ENCODE peak calls at places on chromosome 18, in ten cellular contexts. M is thoracic aorta; W is foreskin keratinocyte; B is T-cell; E is activated CD8-positive, alpha-beta T cell treated with anti-CD3 and anti-CD28 coated beads, Interleukin-2, amount 10 ng/mL, durations not matched to agents 7 days and 5 days; F is activated T-cell treated with anti-CD3 and anti-CD28 coated beads, Interleukin-2, amount 50 U/mL, for 4 hours; Y is left lobe of liver; O is effector memory CD8-positive, alpha-beta T cell; R is gastroesophageal sphincter; X is esophagus mucosa. K is an unnamed sample.

GRCh38 chr18:79826966-79827365 is 29.2 kb downstream of the KCNG2 start:
- ATAC-seq in O (no peak), X (no peak), F (no peak), R (no peak), W (no peak), M (no peak), E (no peak), B (no peak), Y (no peak), K (no peak)

GRCh38 chr18:70243545-70243944 is 38.1 kb upstream of the RTTN start:
- ATAC-seq in B (no peak), W (no peak), F (no peak), X (no peak), Y (no peak), R (no peak), E (no peak), M (no peak), O (no peak), K (no peak)

GRCh38 chr18:8982416-8983183 is 119.9 kb upstream of the NDUFV2 start:
- ATAC-seq in W (peak; percentile 63), F (no peak), R (no peak), E (peak; percentile 51), O (no peak), M (no peak), Y (peak; percentile 95), X (peak; percentile 57), B (no peak), K (peak; percentile 34)

GRCh38 chr18:33577688-33578370 is at the start of gene ASXL3:
- ATAC-seq in Y (peak; percentile 82), B (no peak), M (peak; percentile 14), W (peak; percentile 65), F (peak; percentile 43), R (peak; percentile 75), O (no peak), E (peak; percentile 53), X (no peak), K (no peak)

GRCh38 chr18:13318644-13319501 is 100.3 kb downstream of the LDLRAD4 start:
- ATAC-seq in F (no peak), W (no peak), B (no peak), E (no peak), R (peak; percentile 34), Y (no peak), X (no peak), O (no peak), M (peak; percentile 52), K (peak; percentile 96)

GRCh38 chr18:10131036-10131774 is 217.4 kb downstream of the VAPA start:
- ATAC-seq in E (no peak), F (no peak), Y (no peak), X (no peak), W (peak; percentile 9), O (no peak), B (no peak), R (no peak), M (no peak), K (no peak)

GRCh38 chr18:45164551-45164950 is 450.7 kb upstream of the SLC14A2 start:
- ATAC-seq in Y (no peak), W (no peak), R (no peak), M (no peak), O (no peak), E (no peak), B (no peak), F (no peak), X (no peak), K (no peak)

GRCh38 chr18:34710430-34711386 is 610 bp downstream of the DTNA start:
- ATAC-seq in E (no peak), O (no peak), F (no peak), B (no peak), M (no peak), Y (no peak), X (no peak), W (peak; percentile 8), R (no peak), K (no peak)

GRCh38 chr18:59814872-59815271 is 84.9 kb upstream of the PMAIP1 start:
- ATAC-seq in F (no peak), O (no peak), M (no peak), W (peak; percentile 70), Y (no peak), X (no peak), E (no peak), B (no peak), R (no peak), K (no peak)

GRCh38 chr18:36015629-36016028 is 43.1 kb downstream of the RMP24 start:
- ATAC-seq in R (no peak), Y (no peak), B (no peak), W (no peak), X (no peak), O (no peak), E (no peak), F (no peak), M (no peak), K (no peak)

GRCh38 chr18:47203626-47204464 is 27.7 kb upstream of the IER3IP1 start:
- ATAC-seq in Y (no peak), F (no peak), R (no peak), W (no peak), O (no peak), E (no peak), X (no peak), M (no peak), B (no peak), K (no peak)

GRCh38 chr18:10284571-10285282 is 169.7 kb upstream of the APCDD1 start:
- ATAC-seq in M (no peak), Y (no peak), X (peak; percentile 36), O (no peak), W (no peak), B (no peak), R (no peak), F (no peak), E (no peak), K (no peak)

GRCh38 chr18:58077329-58077728 is 33.3 kb downstream of the NEDD4L start:
- ATAC-seq in E (no peak), M (no peak), O (no peak), X (no peak), Y (no peak), W (no peak), F (no peak), B (no peak), R (no peak), K (no peak)

GRCh38 chr18:74694436-74694835 is 96.8 kb downstream of the ZNF407 start:
- ATAC-seq in X (no peak), R (no peak), B (no peak), E (no peak), W (no peak), F (no peak), Y (peak; percentile 14), M (no peak), O (no peak), K (no peak)

GRCh38 chr18:61582205-61582710 is 249.0 kb downstream of the CDH20 start:
- ATAC-seq in O (no peak), M (no peak), R (peak; percentile 60), Y (peak; percentile 76), X (no peak), W (no peak), B (no peak), F (no peak), E (no peak), K (peak; percentile 9)

GRCh38 chr18:39441648-39442047 is 1876.0 kb upstream of the CELF4 start:
- ATAC-seq in W (peak; percentile 59), X (no peak), M (no peak), O (no peak), B (no peak), E (no peak), Y (no peak), F (no peak), R (no peak), K (no peak)

GRCh38 chr18:21123290-21123926 is 11.8 kb upstream of the ROCK1 start:
- ATAC-seq in Y (no peak), F (no peak), M (no peak), O (no peak), W (no peak), B (peak; percentile 63), E (peak; percentile 73), R (no peak), X (no peak), K (no peak)

GRCh38 chr18:77066689-77067088 is 65.9 kb downstream of the MBP start:
- ATAC-seq in B (no peak), O (no peak), E (no peak), M (no peak), R (no peak), F (no peak), Y (no peak), W (no peak), X (no peak), K (no peak)

GRCh38 chr18:63579643-63580042 is 7.5 kb upstream of the SERPINB13 start:
- ATAC-seq in X (no peak), O (no peak), W (no peak), R (no peak), M (no peak), B (no peak), F (no peak), E (no peak), Y (no peak), K (no peak)

GRCh38 chr18:6055711-6056110 is 160.4 kb upstream of the TMEM200C start:
- ATAC-seq in B (no peak), W (peak; percentile 92), X (no peak), O (no peak), Y (no peak), M (no peak), E (no peak), R (no peak), F (no peak), K (no peak)

GRCh38 chr18:63553117-63553516 is 10.9 kb downstream of the SERPINB12 start:
- ATAC-seq in W (peak; percentile 97), X (peak; percentile 93), E (no peak), M (peak; percentile 65), F (no peak), B (no peak), O (no peak), R (peak; percentile 77), Y (no peak), K (no peak)

GRCh38 chr18:61991201-61991600 is 98.4 kb upstream of the RNF152 start:
- ATAC-seq in X (no peak), B (no peak), W (peak; percentile 36), Y (no peak), O (no peak), F (no peak), R (no peak), M (no peak), E (no peak), K (no peak)

GRCh38 chr18:50727721-50728470 is 91.9 kb downstream of the MRO start:
- ATAC-seq in W (no peak), M (no peak), X (no peak), B (no peak), O (no peak), R (no peak), Y (no peak), E (no peak), F (no peak), K (no peak)

GRCh38 chr18:22108674-22109073 is 60.7 kb upstream of the GATA6 start:
- ATAC-seq in O (no peak), E (no peak), R (no peak), X (no peak), W (no peak), Y (peak; percentile 58), M (no peak), F (no peak), B (no peak), K (no peak)

GRCh38 chr18:75496151-75496550 is 68.6 kb upstream of the SMIM21 start:
- ATAC-seq in E (no peak), B (no peak), F (no peak), X (no peak), Y (no peak), W (no peak), M (no peak), O (no peak), R (no peak), K (no peak)

GRCh38 chr18:77013777-77014525 is 118.6 kb downstream of the MBP start:
- ATAC-seq in O (no peak), M (no peak), X (no peak), Y (peak; percentile 53), R (peak; percentile 80), B (no peak), F (no peak), W (no peak), E (no peak), K (no peak)

GRCh38 chr18:66316708-66317107 is 287.2 kb downstream of the CDH19 start:
- ATAC-seq in W (no peak), B (no peak), X (no peak), R (no peak), M (no peak), Y (no peak), E (no peak), F (no peak), O (no peak), K (no peak)

K was measured in activated T-helper 17 cell treated with anti-CD3 and anti-CD28 coated beads, Interleukin-2, amount 50 U/mL, for 72 hours.